ENCODE peak calls at places on chromosomes 4 and X, in ten cellular contexts. K is GM10248; M is A549; X is stomach; N is lower leg skin; B is head of caudate nucleus; R is SK-N-SH; U is naive thymus-derived CD8-positive, alpha-beta T cell; Q is Calu3; Z is mucosa of descending colon. J is an unnamed sample.
A peak's percentile ranks its signal among the peaks of the same experiment; 100 is the strongest.

GRCh38 chrX:111181883-111182400 is 86.0 kb downstream of the PAK3 start:
- DNase-seq in K (no peak), M (no peak), X (no peak), N (no peak), B (no peak), R (no peak), U (no peak), Q (no peak), Z (no peak), J (no peak)

GRCh38 chr4:123354701-123355100 is 41.9 kb upstream of the SPRY1 start:
- DNase-seq in K (no peak), M (no peak), X (no peak), N (no peak), B (no peak), R (no peak), U (no peak), Q (no peak), Z (no peak), J (no peak)

GRCh38 chr4:101987623-101988243 is 197.2 kb downstream of the BANK1 start:
- DNase-seq in K (no peak), M (no peak), X (no peak), N (no peak), B (no peak), R (no peak), U (no peak), Q (no peak), Z (no peak), J (no peak)

GRCh38 chr4:2651546-2651945 is 104.6 kb downstream of the TNIP2 start:
- DNase-seq in K (no peak), M (no peak), X (no peak), N (no peak), B (no peak), R (no peak), U (no peak), Q (no peak), Z (no peak), J (no peak)

GRCh38 chr4:188417181-188417580 is 277.9 kb downstream of the TRIML1 start:
- DNase-seq in K (no peak), M (no peak), X (no peak), N (no peak), B (peak; percentile 29), R (no peak), U (no peak), Q (no peak), Z (no peak), J (no peak)

GRCh38 chr4:72300126-72300525 is 268.3 kb downstream of the NPFFR2 start:
- DNase-seq in K (no peak), M (no peak), X (no peak), N (no peak), B (no peak), R (no peak), U (no peak), Q (no peak), Z (no peak), J (no peak)

GRCh38 chr4:141467225-141467624 is 169.2 kb upstream of the IL15 start:
- DNase-seq in K (no peak), M (no peak), X (no peak), N (no peak), B (no peak), R (no peak), U (no peak), Q (no peak), Z (no peak), J (no peak)

GRCh38 chr4:39470402-39470801 is 11.5 kb downstream of the LIAS start:
- DNase-seq in K (no peak), M (no peak), X (no peak), N (no peak), B (no peak), R (no peak), U (no peak), Q (no peak), Z (no peak), J (no peak)

GRCh38 chrX:25646156-25646555 is 492.0 kb upstream of the MAGEB18 start:
- DNase-seq in K (no peak), M (no peak), X (no peak), N (no peak), B (no peak), R (no peak), U (no peak), Q (no peak), Z (no peak), J (no peak)

GRCh38 chrX:148135738-148136137 is 154.6 kb downstream of the FMR1NB start:
- DNase-seq in K (no peak), M (no peak), X (no peak), N (peak; percentile 20), B (no peak), R (no peak), U (no peak), Q (no peak), Z (no peak), J (no peak)

GRCh38 chr4:149291463-149291862 is 524.2 kb downstream of the IQCM start:
- DNase-seq in K (no peak), M (no peak), X (no peak), N (no peak), B (no peak), R (no peak), U (no peak), Q (no peak), Z (peak; percentile 19), J (peak; percentile 48)

GRCh38 chr4:47842985-47843384 is 5.1 kb upstream of the CORIN start:
- DNase-seq in K (no peak), M (no peak), X (no peak), N (no peak), B (no peak), R (no peak), U (no peak), Q (no peak), Z (no peak), J (no peak)

GRCh38 chr4:68372588-68372987 is 22.7 kb upstream of the YTHDC1 start:
- DNase-seq in K (no peak), M (no peak), X (no peak), N (no peak), B (no peak), R (no peak), U (no peak), Q (no peak), Z (no peak), J (no peak)

GRCh38 chrX:131821945-131822622 is 201.0 kb upstream of the STK26 start:
- DNase-seq in K (peak; percentile 36), M (no peak), X (peak; percentile 78), N (no peak), B (peak; percentile 85), R (peak; percentile 67), U (peak; percentile 91), Q (no peak), Z (no peak), J (no peak)

GRCh38 chr4:184267673-184268573 is 50.2 kb upstream of the ENPP6 start:
- DNase-seq in K (peak; percentile 80), M (peak; percentile 37), X (peak; percentile 60), N (peak; percentile 41), B (peak; percentile 50), R (no peak), U (peak; percentile 64), Q (peak; percentile 37), Z (peak; percentile 59), J (peak; percentile 68)

GRCh38 chr4:64200001-64200555 is 209.2 kb downstream of the TECRL start:
- DNase-seq in K (no peak), M (no peak), X (no peak), N (no peak), B (no peak), R (no peak), U (no peak), Q (no peak), Z (no peak), J (no peak)

GRCh38 chr4:94976371-94977011 is 218.7 kb downstream of the BMPR1B start:
- DNase-seq in K (no peak), M (peak; percentile 25), X (no peak), N (no peak), B (no peak), R (no peak), U (no peak), Q (no peak), Z (no peak), J (no peak)

GRCh38 chr4:100555791-100556190 is 38.0 kb upstream of the EMCN start:
- DNase-seq in K (no peak), M (no peak), X (no peak), N (no peak), B (no peak), R (no peak), U (no peak), Q (no peak), Z (no peak), J (no peak)

GRCh38 chr4:156799121-156799589 is 172.4 kb downstream of the PDGFC start:
- DNase-seq in K (no peak), M (no peak), X (no peak), N (no peak), B (no peak), R (no peak), U (no peak), Q (no peak), Z (no peak), J (no peak)

GRCh38 chr4:3340703-3341088 is 47.9 kb downstream of the RGS12 start:
- DNase-seq in K (no peak), M (no peak), X (peak; percentile 85), N (peak; percentile 11), B (no peak), R (no peak), U (no peak), Q (no peak), Z (no peak), J (no peak)

GRCh38 chr4:1233641-1234277 is 15.2 kb downstream of the CTBP1 start:
- DNase-seq in K (no peak), M (no peak), X (no peak), N (no peak), B (no peak), R (peak; percentile 81), U (no peak), Q (no peak), Z (peak; percentile 37), J (no peak)

GRCh38 chrX:127873637-127874036 is 178.6 kb downstream of the ACTRT1 start:
- DNase-seq in K (no peak), M (no peak), X (no peak), N (no peak), B (no peak), R (no peak), U (no peak), Q (no peak), Z (no peak), J (no peak)

GRCh38 chr4:156595041-156595440 is 376.6 kb downstream of the PDGFC start:
- DNase-seq in K (no peak), M (no peak), X (no peak), N (no peak), B (no peak), R (no peak), U (no peak), Q (no peak), Z (no peak), J (no peak)

GRCh38 chrX:154512879-154513553 is 3.0 kb downstream of the FAM3A start:
- DNase-seq in K (no peak), M (no peak), X (no peak), N (no peak), B (no peak), R (no peak), U (no peak), Q (no peak), Z (no peak), J (no peak)

J was measured in Caki2.